ENCODE peak calls at places on chromosomes 12 and 14, in ten cellular contexts. One of them, this sample, is unnamed. For H3K9me3, the result is how much of the 10 kb centered on the place peaks cover.

GRCh38 chr12:42474391-42474790 is 115.2 kb downstream of the PRICKLE1 start:
- DNase-seq in AG04450: no peak
- DNase-seq in MG63: peak
- DNase-seq in tibial artery: no peak
- DNase-seq in ascending aorta: no peak
- DNase-seq in body of pancreas: no peak
- DNase-seq in small intestine: no peak
- DNase-seq in cardiac muscle cell: peak
- DNase-seq in transverse colon: no peak
- DNase-seq in HCT116: peak
- DNase-seq in this sample: no peak

GRCh38 chr14:54329082-54329695 is 67.6 kb upstream of the CDKN3 start:
- DNase-seq in AG04450: no peak
- DNase-seq in MG63: peak
- DNase-seq in tibial artery: no peak
- DNase-seq in ascending aorta: no peak
- DNase-seq in body of pancreas: peak
- DNase-seq in small intestine: peak
- DNase-seq in cardiac muscle cell: peak
- DNase-seq in transverse colon: peak
- DNase-seq in HCT116: peak
- DNase-seq in this sample: no peak

GRCh38 chr12:15979096-15980091 is 68.3 kb downstream of the DERA start:
- DNase-seq in AG04450: peak
- DNase-seq in MG63: peak
- DNase-seq in tibial artery: no peak
- DNase-seq in ascending aorta: no peak
- DNase-seq in body of pancreas: no peak
- DNase-seq in small intestine: peak
- DNase-seq in cardiac muscle cell: peak
- DNase-seq in transverse colon: peak
- DNase-seq in HCT116: no peak
- DNase-seq in this sample: no peak

GRCh38 chr12:107127482-107128185 is 34.3 kb upstream of the CRY1 start:
- DNase-seq in AG04450: no peak
- DNase-seq in MG63: no peak
- DNase-seq in tibial artery: no peak
- DNase-seq in ascending aorta: no peak
- DNase-seq in body of pancreas: no peak
- DNase-seq in small intestine: peak
- DNase-seq in cardiac muscle cell: no peak
- DNase-seq in transverse colon: no peak
- DNase-seq in HCT116: no peak
- DNase-seq in this sample: no peak

GRCh38 chr12:118436002-118436724 is 59.8 kb downstream of the SUDS3 start:
- DNase-seq in AG04450: no peak
- DNase-seq in MG63: no peak
- DNase-seq in tibial artery: no peak
- DNase-seq in ascending aorta: no peak
- DNase-seq in body of pancreas: no peak
- DNase-seq in small intestine: no peak
- DNase-seq in cardiac muscle cell: no peak
- DNase-seq in transverse colon: no peak
- DNase-seq in HCT116: peak
- DNase-seq in this sample: no peak

GRCh38 chr12:49543914-49544815 is 5.3 kb downstream of the KCNH3 start:
- DNase-seq in AG04450: no peak
- DNase-seq in MG63: no peak
- DNase-seq in tibial artery: no peak
- DNase-seq in ascending aorta: no peak
- DNase-seq in body of pancreas: no peak
- DNase-seq in small intestine: no peak
- DNase-seq in cardiac muscle cell: no peak
- DNase-seq in transverse colon: no peak
- DNase-seq in HCT116: no peak
- DNase-seq in this sample: no peak

GRCh38 chr12:38983117-38983571 is 77.8 kb upstream of the CPNE8 start:
- DNase-seq in AG04450: no peak
- DNase-seq in MG63: no peak
- DNase-seq in tibial artery: no peak
- DNase-seq in ascending aorta: no peak
- DNase-seq in body of pancreas: no peak
- DNase-seq in small intestine: peak
- DNase-seq in cardiac muscle cell: no peak
- DNase-seq in transverse colon: no peak
- DNase-seq in HCT116: no peak
- DNase-seq in this sample: no peak

GRCh38 chr14:68961781-68962584 is 17.1 kb downstream of the ACTN1 start:
- DNase-seq in AG04450: no peak
- DNase-seq in MG63: peak
- DNase-seq in tibial artery: peak
- DNase-seq in ascending aorta: no peak
- DNase-seq in body of pancreas: peak
- DNase-seq in small intestine: no peak
- DNase-seq in cardiac muscle cell: no peak
- DNase-seq in transverse colon: no peak
- DNase-seq in HCT116: no peak
- DNase-seq in this sample: no peak

DNA sequence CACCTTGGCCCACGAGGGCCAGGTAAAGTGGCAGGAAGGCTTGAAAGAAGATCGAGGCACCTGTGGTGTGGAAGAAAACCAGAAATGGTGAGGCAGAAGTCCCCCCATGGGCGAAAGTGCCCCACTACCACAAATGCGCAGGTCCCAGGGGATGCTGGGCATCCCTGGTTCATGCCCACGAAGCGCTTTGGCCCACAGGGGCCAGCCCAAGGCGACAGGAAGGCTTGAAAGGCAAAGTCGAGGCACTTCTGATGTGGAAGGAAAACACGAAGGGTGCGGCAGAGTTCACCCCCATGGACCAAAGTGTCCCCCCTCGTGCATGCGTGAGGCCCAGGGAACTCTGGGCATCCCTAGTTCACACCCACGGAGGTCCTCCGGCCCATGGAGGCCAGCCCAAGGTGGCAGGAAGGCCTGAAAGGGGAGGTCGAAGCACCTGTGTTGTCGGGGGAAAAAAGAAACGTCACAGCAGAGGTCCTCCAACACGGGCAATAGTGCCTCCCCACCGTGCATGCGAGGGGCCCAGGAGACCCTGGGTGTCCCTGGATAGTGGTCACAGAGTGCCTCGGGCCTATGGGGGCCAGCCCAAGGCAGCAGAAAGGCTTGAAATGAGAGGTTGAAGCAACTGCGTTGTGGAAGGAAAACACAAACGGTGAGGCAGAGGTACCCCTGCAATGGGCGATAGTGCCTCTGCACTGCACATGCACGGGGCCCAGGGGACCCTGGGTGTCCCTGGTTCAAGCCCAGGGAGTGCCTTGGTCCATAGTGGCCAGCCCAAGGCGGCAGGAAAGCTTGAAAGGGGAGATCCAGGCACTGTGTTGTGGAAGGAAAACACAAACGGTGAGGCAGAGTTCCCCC is 373.9 kb downstream of the ALG10 start:
- DNase-seq in AG04450: no peak
- DNase-seq in MG63: no peak
- DNase-seq in tibial artery: peak
- DNase-seq in ascending aorta: peak
- DNase-seq in body of pancreas: peak
- DNase-seq in small intestine: no peak
- DNase-seq in cardiac muscle cell: no peak
- DNase-seq in transverse colon: peak
- DNase-seq in HCT116: no peak
- DNase-seq in this sample: no peak
- H3K9me3 ChIP-seq in AG04450: half or more
- H3K9me3 ChIP-seq in MG63: under half
- H3K9me3 ChIP-seq in tibial artery: under half
- H3K9me3 ChIP-seq in ascending aorta: under half
- H3K9me3 ChIP-seq in body of pancreas: under half
- H3K9me3 ChIP-seq in small intestine: under half
- H3K9me3 ChIP-seq in cardiac muscle cell: under half
- H3K9me3 ChIP-seq in transverse colon: under half
- H3K9me3 ChIP-seq in HCT116: under half
- H3K9me3 ChIP-seq in this sample: under half

DNA sequence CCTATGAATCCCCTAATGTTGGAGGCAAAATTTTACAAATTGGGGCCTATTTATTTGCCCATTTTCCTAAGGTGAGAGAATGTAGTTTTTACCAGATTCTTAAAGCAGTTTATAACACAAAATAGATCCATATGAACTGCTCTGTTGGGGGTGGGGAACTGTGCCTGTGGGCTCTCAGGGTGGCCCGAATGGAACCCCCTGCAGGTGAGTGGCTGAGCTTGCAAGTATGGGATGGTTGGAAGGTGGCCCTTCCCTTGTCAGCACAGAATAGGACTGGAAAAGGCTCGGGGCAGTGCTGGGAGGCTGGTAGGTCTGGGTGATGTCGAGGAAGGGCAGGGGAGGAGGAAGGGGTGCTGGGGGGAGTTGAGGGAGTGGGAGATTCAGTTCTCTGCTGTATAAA is 4.9 kb downstream of the VSX2 start:
- DNase-seq in AG04450: no peak
- DNase-seq in MG63: no peak
- DNase-seq in tibial artery: no peak
- DNase-seq in ascending aorta: no peak
- DNase-seq in body of pancreas: no peak
- DNase-seq in small intestine: no peak
- DNase-seq in cardiac muscle cell: no peak
- DNase-seq in transverse colon: no peak
- DNase-seq in HCT116: no peak
- DNase-seq in this sample: no peak
- H3K9me3 ChIP-seq in AG04450: under half
- H3K9me3 ChIP-seq in MG63: under half
- H3K9me3 ChIP-seq in tibial artery: under half
- H3K9me3 ChIP-seq in ascending aorta: under half
- H3K9me3 ChIP-seq in body of pancreas: under half
- H3K9me3 ChIP-seq in small intestine: under half
- H3K9me3 ChIP-seq in cardiac muscle cell: under half
- H3K9me3 ChIP-seq in transverse colon: under half
- H3K9me3 ChIP-seq in HCT116: under half
- H3K9me3 ChIP-seq in this sample: under half

GRCh38 chr12:132955094-132955932 is 793 bp downstream of the ZNF605 start:
- DNase-seq in AG04450: peak
- DNase-seq in MG63: peak
- DNase-seq in tibial artery: no peak
- DNase-seq in ascending aorta: no peak
- DNase-seq in body of pancreas: peak
- DNase-seq in small intestine: peak
- DNase-seq in cardiac muscle cell: peak
- DNase-seq in transverse colon: peak
- DNase-seq in HCT116: no peak
- DNase-seq in this sample: no peak

GRCh38 chr12:132953163-132953425 is 3.0 kb downstream of the ZNF605 start:
- DNase-seq in AG04450: no peak
- DNase-seq in MG63: no peak
- DNase-seq in tibial artery: peak
- DNase-seq in ascending aorta: no peak
- DNase-seq in body of pancreas: no peak
- DNase-seq in small intestine: no peak
- DNase-seq in cardiac muscle cell: no peak
- DNase-seq in transverse colon: no peak
- DNase-seq in HCT116: no peak
- DNase-seq in this sample: no peak

GRCh38 chr12:132952371-132953162 is 3.5 kb downstream of the ZNF605 start:
- DNase-seq in AG04450: no peak
- DNase-seq in MG63: no peak
- DNase-seq in tibial artery: peak
- DNase-seq in ascending aorta: no peak
- DNase-seq in body of pancreas: no peak
- DNase-seq in small intestine: no peak
- DNase-seq in cardiac muscle cell: no peak
- DNase-seq in transverse colon: no peak
- DNase-seq in HCT116: no peak
- DNase-seq in this sample: no peak

GRCh38 chr12:132954471-132955048 is 1.5 kb downstream of the ZNF605 start:
- DNase-seq in AG04450: no peak
- DNase-seq in MG63: no peak
- DNase-seq in tibial artery: peak
- DNase-seq in ascending aorta: no peak
- DNase-seq in body of pancreas: no peak
- DNase-seq in small intestine: no peak
- DNase-seq in cardiac muscle cell: no peak
- DNase-seq in transverse colon: no peak
- DNase-seq in HCT116: no peak
- DNase-seq in this sample: no peak

GRCh38 chr12:132953771-132954170 is 2.3 kb downstream of the ZNF605 start:
- DNase-seq in AG04450: no peak
- DNase-seq in MG63: no peak
- DNase-seq in tibial artery: peak
- DNase-seq in ascending aorta: no peak
- DNase-seq in body of pancreas: no peak
- DNase-seq in small intestine: no peak
- DNase-seq in cardiac muscle cell: no peak
- DNase-seq in transverse colon: no peak
- DNase-seq in HCT116: no peak
- DNase-seq in this sample: no peak
- H3K9me3 ChIP-seq in AG04450: half or more
- H3K9me3 ChIP-seq in MG63: under half
- H3K9me3 ChIP-seq in tibial artery: half or more
- H3K9me3 ChIP-seq in ascending aorta: half or more
- H3K9me3 ChIP-seq in body of pancreas: under half
- H3K9me3 ChIP-seq in small intestine: under half
- H3K9me3 ChIP-seq in cardiac muscle cell: under half
- H3K9me3 ChIP-seq in transverse colon: under half
- H3K9me3 ChIP-seq in HCT116: under half
- H3K9me3 ChIP-seq in this sample: under half

GRCh38 chr12:9907769-9908168 is 24.4 kb downstream of the CLEC2A start:
- DNase-seq in AG04450: no peak
- DNase-seq in MG63: no peak
- DNase-seq in tibial artery: no peak
- DNase-seq in ascending aorta: no peak
- DNase-seq in body of pancreas: no peak
- DNase-seq in small intestine: no peak
- DNase-seq in cardiac muscle cell: no peak
- DNase-seq in transverse colon: no peak
- DNase-seq in HCT116: no peak
- DNase-seq in this sample: no peak

GRCh38 chr12:9909724-9910123 is 22.4 kb downstream of the CLEC2A start:
- DNase-seq in AG04450: no peak
- DNase-seq in MG63: no peak
- DNase-seq in tibial artery: no peak
- DNase-seq in ascending aorta: no peak
- DNase-seq in body of pancreas: no peak
- DNase-seq in small intestine: no peak
- DNase-seq in cardiac muscle cell: no peak
- DNase-seq in transverse colon: no peak
- DNase-seq in HCT116: no peak
- DNase-seq in this sample: no peak

GRCh38 chr12:9911708-9912107 is 20.5 kb downstream of the CLEC2A start:
- DNase-seq in AG04450: no peak
- DNase-seq in MG63: no peak
- DNase-seq in tibial artery: no peak
- DNase-seq in ascending aorta: no peak
- DNase-seq in body of pancreas: no peak
- DNase-seq in small intestine: no peak
- DNase-seq in cardiac muscle cell: no peak
- DNase-seq in transverse colon: no peak
- DNase-seq in HCT116: no peak
- DNase-seq in this sample: no peak

GRCh38 chr12:9908350-9908749 is 23.8 kb downstream of the CLEC2A start:
- DNase-seq in AG04450: no peak
- DNase-seq in MG63: no peak
- DNase-seq in tibial artery: no peak
- DNase-seq in ascending aorta: no peak
- DNase-seq in body of pancreas: no peak
- DNase-seq in small intestine: no peak
- DNase-seq in cardiac muscle cell: no peak
- DNase-seq in transverse colon: no peak
- DNase-seq in HCT116: no peak
- DNase-seq in this sample: no peak

GRCh38 chr12:9910716-9911421 is 21.3 kb downstream of the CLEC2A start:
- DNase-seq in AG04450: no peak
- DNase-seq in MG63: no peak
- DNase-seq in tibial artery: no peak
- DNase-seq in ascending aorta: no peak
- DNase-seq in body of pancreas: no peak
- DNase-seq in small intestine: no peak
- DNase-seq in cardiac muscle cell: no peak
- DNase-seq in transverse colon: no peak
- DNase-seq in HCT116: no peak
- DNase-seq in this sample: no peak
- H3K9me3 ChIP-seq in AG04450: under half
- H3K9me3 ChIP-seq in MG63: under half
- H3K9me3 ChIP-seq in tibial artery: under half
- H3K9me3 ChIP-seq in ascending aorta: under half
- H3K9me3 ChIP-seq in body of pancreas: under half
- H3K9me3 ChIP-seq in small intestine: under half
- H3K9me3 ChIP-seq in cardiac muscle cell: under half
- H3K9me3 ChIP-seq in transverse colon: under half
- H3K9me3 ChIP-seq in HCT116: under half
- H3K9me3 ChIP-seq in this sample: under half